ENCODE peak calls at places on chromosomes 7 and 10, in five cellular contexts. F is neural progenitor cell, U is brain microvascular endothelial cell, W is nephron progenitor cell, I is PC-9. Q is an unnamed sample.

GRCh38 chr10:88989824-88990527 is 622 bp upstream of the FAS start:
- DNase-seq in W (no peak), F (no peak), I (no peak), U (peak; percentile 50), Q (peak; percentile 8)

GRCh38 chr10:71431216-71431944 is 34.7 kb downstream of the CDH23 start:
- DNase-seq in W (no peak), I (no peak), F (no peak), U (no peak), Q (no peak)

GRCh38 chr10:79047875-79048638 is 20.7 kb upstream of the ZMIZ1 start:
- DNase-seq in I (no peak), U (no peak), F (no peak), W (no peak), Q (no peak)

GRCh38 chr10:101011517-101012423 is 12.2 kb downstream of the LZTS2 start:
- DNase-seq in I (no peak), U (no peak), F (peak; percentile 65), W (no peak), Q (no peak)

GRCh38 chr10:14879801-14880193 is 1.1 kb downstream of the SUV39H2 start:
- DNase-seq in W (no peak), F (no peak), U (no peak), I (no peak), Q (no peak)

GRCh38 chr7:21064698-21065648 is 278.3 kb upstream of the SP8 start:
- DNase-seq in F (no peak), W (no peak), U (no peak), I (no peak), Q (no peak)

GRCh38 chr10:72709041-72709440 is 17.1 kb downstream of the MCU start:
- DNase-seq in U (no peak), W (no peak), I (no peak), F (no peak), Q (no peak)

GRCh38 chr7:128879939-128880746 is 17.5 kb downstream of the ATP6V1F start:
- DNase-seq in U (peak; percentile 54), I (peak; percentile 69), F (peak; percentile 90), W (peak; percentile 76), Q (peak; percentile 52)

GRCh38 chr10:103197177-103197576 is 4.1 kb upstream of the NT5C2 start:
- DNase-seq in I (peak; percentile 39), F (no peak), U (peak; percentile 70), W (no peak), Q (no peak)

GRCh38 chr7:74023037-74023436 is 4.9 kb upstream of the ELN start:
- DNase-seq in U (peak; percentile 51), W (no peak), F (no peak), I (peak; percentile 74), Q (no peak)

GRCh38 chr10:110306452-110306768 is 1.7 kb upstream of the SMNDC1 start:
- DNase-seq in U (no peak), W (no peak), F (no peak), I (no peak), Q (no peak)

GRCh38 chr7:156892086-156892800 is 740 bp downstream of the LMBR1 start:
- DNase-seq in F (peak; percentile 80), U (no peak), I (peak; percentile 74), W (peak; percentile 76), Q (peak; percentile 58)

GRCh38 chr7:137789215-137789899 is 57.4 kb downstream of the DGKI start:
- DNase-seq in F (no peak), U (no peak), W (no peak), I (no peak), Q (no peak)

GRCh38 chr10:118981946-118982345 is 47.6 kb upstream of the NANOS1 start:
- DNase-seq in W (no peak), F (no peak), I (no peak), U (no peak), Q (no peak)

GRCh38 chr10:14560794-14561765 is 213.6 kb downstream of the FAM107B start:
- DNase-seq in W (no peak), F (no peak), I (peak; percentile 38), U (no peak), Q (no peak)

GRCh38 chr10:103104721-103105120 is 88.4 kb downstream of the NT5C2 start:
- DNase-seq in W (no peak), I (no peak), U (no peak), F (no peak), Q (no peak)

GRCh38 chr10:118956253-118957140 is 73.0 kb upstream of the NANOS1 start:
- DNase-seq in F (no peak), U (no peak), I (no peak), W (no peak), Q (no peak)

GRCh38 chr10:11646450-11646849 is 35.0 kb upstream of the USP6NL start:
- DNase-seq in W (no peak), I (no peak), U (no peak), F (no peak), Q (no peak)

GRCh38 chr7:98713411-98713810 is 96.3 kb downstream of the NPTX2 start:
- DNase-seq in F (no peak), I (no peak), W (no peak), U (no peak), Q (no peak)

GRCh38 chr7:42886129-42886528 is 25.7 kb downstream of the C7orf25 start:
- DNase-seq in F (no peak), I (no peak), W (no peak), U (no peak), Q (no peak)

GRCh38 chr10:122285506-122286444 is 14.7 kb downstream of the BTBD16 start:
- DNase-seq in F (no peak), I (no peak), U (no peak), W (no peak), Q (no peak)

GRCh38 chr7:98217623-98218582 is 6.7 kb downstream of the BHLHA15 start:
- DNase-seq in W (no peak), F (peak; percentile 75), U (no peak), I (no peak), Q (no peak)

GRCh38 chr7:30987936-30988335 is 24.2 kb downstream of the GHRHR start:
- DNase-seq in U (no peak), W (no peak), I (no peak), F (no peak), Q (no peak)

GRCh38 chr7:116792813-116793212 is 69.6 kb upstream of the CAPZA2 start:
- DNase-seq in F (no peak), W (no peak), U (no peak), I (no peak), Q (no peak)

GRCh38 chr7:2661602-2662272 is 26.3 kb upstream of the AMZ1 start:
- DNase-seq in I (no peak), W (no peak), F (no peak), U (no peak), Q (no peak)

GRCh38 chr7:117190104-117190503 is 132.8 kb downstream of the WNT2 start:
- DNase-seq in U (no peak), I (no peak), W (no peak), F (no peak), Q (no peak)

GRCh38 chr10:95308389-95309302 is 17.8 kb upstream of the PDLIM1 start:
- DNase-seq in W (no peak), I (peak; percentile 83), U (peak; percentile 98), F (peak; percentile 15), Q (no peak)

GRCh38 chr10:71603190-71603589 is 116.4 kb downstream of the C10orf105 start:
- DNase-seq in W (no peak), U (no peak), F (no peak), I (peak; percentile 24), Q (no peak)

GRCh38 chr10:77716943-77717735 is 79.5 kb upstream of the KCNMA1 start:
- DNase-seq in W (peak; percentile 14), I (no peak), F (no peak), U (no peak), Q (no peak)

GRCh38 chr10:24722676-24723385 is 856 bp downstream of the ARHGAP21 start:
- DNase-seq in I (peak; percentile 45), F (peak; percentile 88), U (peak; percentile 20), W (peak; percentile 71), Q (peak; percentile 40)

GRCh38 chr7:3673524-3673923 is 372.5 kb downstream of the SDK1 start:
- DNase-seq in U (peak; percentile 12), F (peak; percentile 72), W (peak; percentile 42), I (peak; percentile 21), Q (no peak)

GRCh38 chr10:97475936-97476594 is 22.2 kb downstream of the MMS19 start:
- DNase-seq in U (peak; percentile 40), F (no peak), I (no peak), W (no peak), Q (no peak)

GRCh38 chr10:35640951-35641429 is 1.1 kb downstream of the FZD8 start:
- DNase-seq in I (peak; percentile 38), U (peak; percentile 76), W (peak; percentile 68), F (peak; percentile 91), Q (peak; percentile 49)

GRCh38 chr10:85612378-85612775 is 754.2 kb downstream of the GRID1 start:
- DNase-seq in F (no peak), W (no peak), U (no peak), I (no peak), Q (no peak)

GRCh38 chr10:121886181-121886580 is 41.6 kb downstream of the ATE1 start:
- DNase-seq in W (no peak), U (no peak), I (no peak), F (no peak), Q (no peak)

GRCh38 chr7:142485617-142486226 is 227.9 kb upstream of the PRSS58 start:
- DNase-seq in F (peak; percentile 28), U (no peak), W (peak; percentile 18), I (no peak), Q (no peak)
- TF ChIP-seq CTCF in F (peak; percentile 58), U (peak; percentile 80), W (peak; percentile 35), I (peak; percentile 32), Q (peak; percentile 50)

DNA sequence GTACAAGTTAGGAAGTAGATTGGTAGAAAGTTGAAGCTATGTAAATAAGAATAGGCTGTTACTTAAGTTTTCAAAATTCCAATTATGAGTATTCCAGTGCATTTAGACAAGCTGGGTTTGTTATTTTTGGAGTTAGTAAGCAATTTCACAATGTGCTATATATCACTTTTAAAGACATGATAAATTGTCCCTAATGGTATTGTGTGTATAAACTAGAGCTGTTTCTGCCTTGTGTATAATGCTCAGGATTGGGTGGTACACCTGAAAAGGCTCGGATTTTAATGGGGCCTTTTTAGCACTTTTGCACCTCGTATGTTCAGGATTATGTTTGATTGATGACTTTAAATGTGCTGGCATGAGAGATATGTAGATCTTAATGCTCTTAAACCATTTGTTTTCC is 175.8 kb downstream of the VTI1A start:
- DNase-seq in F (no peak), U (no peak), W (no peak), I (no peak), Q (no peak)
- TF ChIP-seq CTCF in F (no peak), U (no peak), W (no peak), I (no peak), Q (no peak)

GRCh38 chr7:130853503-130854279 is 119.7 kb upstream of the KLF14 start:
- DNase-seq in W (no peak), I (peak; percentile 67), F (no peak), U (no peak), Q (no peak)
- TF ChIP-seq CTCF in W (no peak), I (no peak), F (no peak), U (no peak), Q (no peak)

DNA sequence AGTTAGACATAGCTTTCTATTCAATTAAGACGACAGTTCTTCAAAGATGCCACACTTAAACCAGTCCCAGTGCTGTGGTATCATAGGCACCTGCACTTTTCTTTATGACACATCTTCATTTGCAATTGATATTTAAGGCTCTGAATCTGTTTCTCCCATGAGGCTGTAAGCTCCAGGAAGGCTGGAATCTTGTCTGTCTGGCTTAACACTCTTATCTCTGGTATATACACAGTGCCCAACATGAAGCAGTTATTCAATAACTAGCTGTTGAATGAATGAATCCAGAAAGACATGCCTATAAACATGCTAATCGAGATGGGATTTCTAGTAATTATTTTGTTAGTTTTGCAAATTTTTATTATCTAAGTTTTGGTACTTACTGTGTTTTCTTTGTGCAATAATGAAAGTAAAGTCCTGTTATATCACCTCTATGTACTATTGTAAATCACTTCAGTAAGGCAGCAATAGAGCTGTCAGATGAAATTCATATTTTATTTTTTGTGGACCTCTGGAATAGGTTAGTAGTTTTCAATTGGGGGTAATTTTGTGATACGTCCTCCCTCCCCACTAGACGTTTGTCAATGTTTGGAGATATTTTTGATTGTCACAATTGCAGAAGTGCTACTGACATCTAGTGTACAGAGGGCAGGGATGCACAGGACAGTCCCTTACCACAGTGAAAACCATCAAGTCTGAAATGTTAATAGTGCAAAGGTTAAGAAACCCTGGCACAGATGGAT is 51.3 kb upstream of the STEAP4 start:
- DNase-seq in W (no peak), I (no peak), F (no peak), U (peak; percentile 5), Q (no peak)
- TF ChIP-seq CTCF in W (no peak), I (peak; percentile 70), F (peak; percentile 46), U (peak; percentile 66), Q (peak; percentile 44)